ENCODE peak calls at places on chromosomes 4 and X, in ten cellular contexts. N, E, Z, T, V, C, W, O, U and J are unnamed samples. For H3K4me1 and H3K36me3, the result is how much of the 10 kb centered on the place peaks cover.

GRCh38 chr4:38982356-38983095 is 49.7 kb downstream of the TMEM156 start:
- DNase-seq in V (no peak), C (no peak), O (no peak), E (no peak), Z (no peak), T (no peak), N (no peak), U (no peak), W (no peak), J (no peak)

GRCh38 chr4:133618963-133619362 is 469.9 kb downstream of the PCDH10 start:
- DNase-seq in W (no peak), E (no peak), Z (no peak), C (no peak), N (no peak), T (no peak), U (no peak), V (no peak), O (no peak), J (no peak)

GRCh38 chrX:134186362-134187121 is 50.4 kb upstream of the CCDC160 start:
- DNase-seq in C (peak), V (peak), Z (no peak), T (no peak), U (no peak), O (no peak), W (no peak), N (peak), E (no peak), J (no peak)

GRCh38 chrX:17944833-17945497 is 83.9 kb upstream of the RAI2 start:
- DNase-seq in O (no peak), T (no peak), E (peak), U (no peak), N (peak), C (peak), W (no peak), Z (no peak), V (peak), J (no peak)

GRCh38 chr4:135724426-135724825 is 1522.8 kb upstream of the PABPC4L start:
- DNase-seq in N (no peak), V (no peak), Z (no peak), U (peak), T (no peak), O (no peak), C (no peak), W (no peak), E (no peak), J (no peak)

GRCh38 chr4:98468744-98469143 is 189.7 kb downstream of the TSPAN5 start:
- DNase-seq in T (peak), U (peak), E (no peak), C (peak), W (no peak), Z (no peak), O (no peak), N (no peak), V (no peak), J (no peak)

GRCh38 chr4:150315691-150316090 is 237.4 kb downstream of the DCLK2 start:
- DNase-seq in C (no peak), U (no peak), E (no peak), N (no peak), V (no peak), T (no peak), W (no peak), Z (no peak), O (no peak), J (no peak)

GRCh38 chr4:39855909-39856512 is 121.7 kb downstream of the PDS5A start:
- DNase-seq in W (no peak), V (no peak), E (no peak), C (no peak), N (peak), U (peak), Z (no peak), T (no peak), O (no peak), J (no peak)

GRCh38 chrX:149570668-149571067 is 16.6 kb downstream of the MAGEA9B start:
- DNase-seq in W (no peak), O (no peak), C (no peak), U (peak), N (peak), V (no peak), T (no peak), Z (no peak), E (no peak), J (no peak)

GRCh38 chrX:50812995-50813842 is 775 bp downstream of the SHROOM4 start:
- DNase-seq in W (peak), V (peak), E (no peak), T (peak), N (peak), U (peak), Z (peak), C (peak), O (peak), J (no peak)

GRCh38 chrX:96683997-96684338 is 674 bp upstream of the DIAPH2 start:
- DNase-seq in E (no peak), C (peak), N (no peak), U (no peak), O (no peak), W (no peak), T (no peak), V (no peak), Z (no peak), J (no peak)

GRCh38 chr4:36285784-36286480 is 4.5 kb downstream of the DTHD1 start:
- DNase-seq in O (no peak), E (no peak), Z (no peak), T (no peak), W (no peak), N (no peak), U (no peak), C (no peak), V (no peak), J (no peak)

GRCh38 chrX:101759000-101759399 is 99.3 kb upstream of the ARMCX2 start:
- DNase-seq in O (no peak), T (no peak), N (peak), Z (peak), U (peak), V (peak), C (peak), W (no peak), E (peak), J (peak)

GRCh38 chrX:2710496-2710895 is 19.4 kb downstream of the CD99 start:
- DNase-seq in T (no peak), V (no peak), Z (no peak), C (peak), O (no peak), U (no peak), N (no peak), E (no peak), W (no peak), J (no peak)

GRCh38 chr4:89657931-89658700 is 178.8 kb downstream of the SNCA start:
- DNase-seq in C (peak), Z (no peak), V (peak), N (peak), O (no peak), T (no peak), U (peak), W (no peak), E (no peak), J (no peak)

GRCh38 chrX:18855919-18856644 is 127.8 kb downstream of the PHKA2 start:
- DNase-seq in T (no peak), C (no peak), N (peak), U (peak), O (no peak), V (no peak), E (no peak), Z (no peak), W (no peak), J (no peak)

GRCh38 chr4:126701756-126702155 is 931.0 kb upstream of the INTU start:
- DNase-seq in W (no peak), T (peak), O (no peak), N (peak), E (no peak), Z (no peak), C (no peak), U (peak), V (no peak), J (no peak)

GRCh38 chr4:113148925-113149324 is 99.5 kb downstream of the ANK2 start:
- DNase-seq in W (no peak), E (no peak), V (no peak), T (no peak), Z (no peak), U (no peak), N (no peak), O (no peak), C (no peak), J (no peak)

GRCh38 chrX:23783569-23784486 is 855 bp downstream of the SAT1 start:
- DNase-seq in E (peak), T (peak), Z (no peak), V (no peak), U (no peak), O (no peak), W (no peak), C (no peak), N (peak), J (no peak)

GRCh38 chrX:23785564-23785963 is 2.6 kb downstream of the SAT1 start:
- DNase-seq in V (peak), C (no peak), Z (no peak), U (no peak), E (no peak), N (no peak), T (no peak), O (no peak), W (no peak), J (no peak)

GRCh38 chrX:23782863-23783568 is at the start of gene SAT1:
- DNase-seq in V (peak), W (peak), E (peak), O (peak), N (peak), C (peak), U (peak), Z (peak), T (peak), J (peak)

GRCh38 chrX:23784487-23785301 is 1.7 kb downstream of the SAT1 start:
- DNase-seq in W (no peak), C (no peak), O (no peak), E (peak), Z (no peak), U (peak), V (no peak), T (no peak), N (no peak), J (no peak)

GRCh38 chrX:23782455-23782854 is 518 bp upstream of the SAT1 start:
- DNase-seq in Z (no peak), E (no peak), W (no peak), V (no peak), N (no peak), T (no peak), O (no peak), U (no peak), C (no peak), J (no peak)
- H3K4me1 ChIP-seq in Z (under half), E (under half), W (under half), V (under half), N (under half), T (under half), O (under half), U (under half), C (under half), J (under half)

DNA sequence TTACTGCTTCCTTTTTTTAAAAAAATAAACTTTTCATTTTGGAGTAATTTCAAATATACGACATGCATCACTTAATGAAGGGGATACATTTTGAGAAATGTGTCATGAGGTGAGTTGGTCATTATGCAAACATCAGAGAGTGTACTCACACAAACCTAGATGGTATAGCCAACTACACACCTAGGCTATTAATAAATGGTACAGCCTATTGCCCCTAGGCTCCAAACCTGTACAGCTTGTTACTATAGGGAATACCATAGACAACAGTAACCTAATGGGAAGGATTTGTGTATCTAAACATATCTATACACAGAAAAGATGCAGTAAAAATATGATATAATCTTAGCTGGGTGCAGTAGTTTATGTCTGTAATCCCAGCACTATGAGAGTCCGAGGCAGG is 29.1 kb downstream of the SETD7 start:
- DNase-seq in U (no peak), Z (no peak), O (no peak), V (no peak), N (no peak), C (no peak), E (no peak), W (no peak), T (no peak), J (no peak)
- H3K36me3 ChIP-seq in U (under half), Z (under half), O (half or more), V (under half), N (under half), C (under half), E (under half), W (half or more), T (under half), J (under half)

DNA sequence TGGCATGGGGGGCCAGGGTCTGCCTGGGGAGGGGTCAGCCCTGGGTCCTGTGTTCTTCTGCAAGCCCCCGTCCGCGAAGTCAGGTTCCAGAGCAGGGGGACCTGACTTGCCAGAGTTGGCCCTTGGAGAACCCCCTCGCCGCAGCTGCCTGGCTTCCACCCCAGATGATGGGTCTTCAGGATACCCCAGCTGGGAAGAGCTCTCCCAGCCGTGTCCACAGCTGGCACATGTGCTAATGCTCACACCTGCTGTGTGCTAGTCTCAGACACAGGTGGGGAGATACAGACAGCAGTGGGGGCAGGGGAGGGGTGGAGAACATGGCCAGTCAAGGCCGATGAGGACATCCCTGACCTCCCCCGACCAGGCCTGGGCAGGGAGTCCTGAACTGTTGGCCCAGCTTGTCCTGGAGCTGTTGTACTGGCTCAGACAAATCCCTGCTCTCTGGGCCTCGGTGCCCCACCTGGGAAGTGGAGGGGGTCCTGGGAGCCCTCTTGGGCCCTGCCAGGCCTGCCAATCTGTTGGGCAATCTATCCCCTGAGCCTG is 3.5 kb downstream of the ADRA2C start:
- DNase-seq in U (no peak), C (no peak), T (no peak), O (no peak), W (no peak), Z (no peak), V (no peak), N (peak), E (no peak), J (no peak)
- H3K4me1 ChIP-seq in U (under half), C (under half), T (under half), O (under half), W (under half), Z (under half), V (under half), N (half or more), E (under half), J (under half)

GRCh38 chrX:24196509-24196908 is 47.0 kb downstream of the ZFX start:
- DNase-seq in Z (no peak), W (no peak), U (no peak), O (no peak), T (no peak), N (no peak), E (no peak), C (no peak), V (no peak), J (no peak)
- H3K36me3 ChIP-seq in Z (under half), W (under half), U (under half), O (under half), T (under half), N (under half), E (under half), C (under half), V (under half), J (under half)

GRCh38 chr4:139738846-139739613 is 73.4 kb downstream of the MGST2 start:
- DNase-seq in N (no peak), T (no peak), C (no peak), O (no peak), E (no peak), Z (no peak), V (no peak), U (no peak), W (no peak), J (no peak)
- H3K4me1 ChIP-seq in N (under half), T (under half), C (under half), O (half or more), E (under half), Z (under half), V (half or more), U (under half), W (half or more), J (under half)